ENCODE peak calls at places on chromosomes 6 and 20, in four cellular contexts. V is heart right ventricle; Y is CD8-positive, alpha-beta T cell; W is OCI-LY7. X is an unnamed sample. For H3K4me1 and H3K36me3, the result is how much of the 10 kb centered on the place peaks cover.

GRCh38 chr6:105592329-105592728 is 189.4 kb upstream of the PREP start:
- DNase-seq in V (no peak), Y (no peak), W (no peak), X (no peak)

GRCh38 chr6:6796818-6797217 is 208.3 kb downstream of the LY86 start:
- DNase-seq in V (no peak), Y (no peak), W (no peak), X (no peak)

GRCh38 chr6:31557443-31558317 is 10.3 kb downstream of the NFKBIL1 start:
- DNase-seq in Y (no peak), V (no peak), W (no peak), X (no peak)

GRCh38 chr6:43887340-43887858 is 117.4 kb downstream of the VEGFA start:
- DNase-seq in Y (no peak), V (no peak), W (no peak), X (no peak)

GRCh38 chr6:138004423-138005287 is 102.6 kb downstream of the PERP start:
- DNase-seq in W (peak), V (no peak), Y (no peak), X (no peak)

GRCh38 chr20:40980106-40980827 is 48.4 kb upstream of the TOP1 start:
- DNase-seq in Y (no peak), V (no peak), W (no peak), X (no peak)

GRCh38 chr6:150373260-150373701 is 4.5 kb downstream of the IYD start:
- DNase-seq in Y (no peak), W (no peak), V (peak), X (peak)

GRCh38 chr6:116557863-116558262 is 4.3 kb downstream of the CALHM4 start:
- DNase-seq in W (no peak), Y (no peak), V (no peak), X (no peak)

GRCh38 chr6:71394001-71394432 is 105.4 kb downstream of the OGFRL1 start:
- DNase-seq in V (no peak), Y (no peak), W (no peak), X (no peak)

GRCh38 chr6:27752038-27752885 is 159.9 kb downstream of the OR2B2 start:
- DNase-seq in Y (peak), V (peak), W (peak), X (no peak)

GRCh38 chr6:161836643-161837448 is 563.0 kb upstream of the AGPAT4 start:
- DNase-seq in V (no peak), W (no peak), Y (no peak), X (no peak)

GRCh38 chr20:20363449-20364015 is 4.4 kb upstream of the INSM1 start:
- DNase-seq in Y (no peak), W (no peak), V (no peak), X (no peak)

GRCh38 chr20:60223174-60223573 is 265.0 kb downstream of the CDH26 start:
- DNase-seq in Y (no peak), V (no peak), W (no peak), X (no peak)

GRCh38 chr6:27138837-27139752 is 108.4 kb upstream of the PRSS16 start:
- DNase-seq in W (peak), Y (peak), V (peak), X (no peak)

GRCh38 chr20:24544371-24544770 is 74.9 kb downstream of the SYNDIG1 start:
- DNase-seq in Y (no peak), W (no peak), V (no peak), X (no peak)

GRCh38 chr20:59207742-59208357 is 44.2 kb downstream of the ZNF831 start:
- DNase-seq in W (peak), V (peak), Y (peak), X (no peak)

GRCh38 chr20:41175201-41175651 is 37.9 kb downstream of the PLCG1 start:
- DNase-seq in Y (no peak), W (no peak), V (no peak), X (no peak)

GRCh38 chr6:26152226-26153101 is 65.2 kb downstream of the HFE start:
- DNase-seq in V (no peak), W (no peak), Y (no peak), X (no peak)

GRCh38 chr6:38209291-38209865 is 389.9 kb downstream of the ZFAND3 start:
- DNase-seq in V (no peak), W (no peak), Y (no peak), X (no peak)

GRCh38 chr20:7967199-7967844 is 27.1 kb upstream of the HAO1 start:
- DNase-seq in V (no peak), W (no peak), Y (no peak), X (no peak)

GRCh38 chr6:26043389-26044139 is 43.7 kb upstream of the HFE start:
- DNase-seq in Y (peak), V (peak), W (peak), X (peak)

GRCh38 chr6:170266061-170266825 is 24.6 kb downstream of the DLL1 start:
- DNase-seq in Y (no peak), V (no peak), W (no peak), X (no peak)

GRCh38 chr6:129105035-129105434 is 222.1 kb downstream of the LAMA2 start:
- DNase-seq in Y (no peak), V (no peak), W (no peak), X (no peak)

GRCh38 chr20:56716806-56717205 is 87.7 kb downstream of the TFAP2C start:
- DNase-seq in V (no peak), Y (no peak), W (no peak), X (no peak)

GRCh38 chr6:101089640-101090039 is 208.5 kb upstream of the ASCC3 start:
- DNase-seq in Y (no peak), V (no peak), W (no peak), X (no peak)

GRCh38 chr6:10000461-10000992 is 414.3 kb downstream of the TFAP2A start:
- DNase-seq in V (no peak), W (no peak), Y (no peak), X (no peak)

GRCh38 chr6:56799966-56800365 is 154.9 kb upstream of the BEND6 start:
- DNase-seq in V (no peak), Y (no peak), W (no peak), X (no peak)

GRCh38 chr20:44863661-44864060 is 21.8 kb upstream of the YWHAB start:
- DNase-seq in V (no peak), Y (no peak), W (no peak), X (no peak)

GRCh38 chr6:73421534-73421933 is 26.9 kb downstream of the DDX43 start:
- DNase-seq in W (no peak), Y (no peak), V (no peak), X (no peak)

GRCh38 chr6:118387921-118388701 is 160.0 kb upstream of the PLN start:
- DNase-seq in W (no peak), V (no peak), Y (no peak), X (no peak)

GRCh38 chr6:70547313-70547712 is 19.4 kb upstream of the SDHAF4 start:
- DNase-seq in Y (no peak), V (no peak), W (no peak), X (no peak)

GRCh38 chr6:166998256-166999144 is 697 bp upstream of the CEP43 start:
- DNase-seq in Y (peak), V (peak), W (no peak), X (peak)

GRCh38 chr6:2876210-2877056 is 26.7 kb downstream of the SERPINB9 start:
- DNase-seq in Y (no peak), W (peak), V (peak), X (no peak)
- H3K4me1 ChIP-seq in Y (half or more), W (half or more), V (under half), X (under half)

GRCh38 chr6:18555750-18556149 is 168.6 kb downstream of the RNF144B start:
- DNase-seq in V (no peak), Y (no peak), W (no peak), X (no peak)

GRCh38 chr6:18550119-18550518 is 163.0 kb downstream of the RNF144B start:
- DNase-seq in Y (no peak), W (no peak), V (no peak), X (no peak)

GRCh38 chr6:18545726-18546125 is 158.6 kb downstream of the RNF144B start:
- DNase-seq in V (no peak), W (no peak), Y (no peak), X (no peak)

GRCh38 chr6:18551228-18551627 is 164.1 kb downstream of the RNF144B start:
- DNase-seq in W (no peak), Y (no peak), V (no peak), X (no peak)
- H3K36me3 ChIP-seq in W (under half), Y (under half), V (under half), X (under half)

GRCh38 chr20:50141018-50141675 is 12.4 kb downstream of the PEDS1 start:
- DNase-seq in W (no peak), V (no peak), Y (no peak), X (no peak)

GRCh38 chr20:50141811-50142561 is 11.5 kb downstream of the PEDS1 start:
- DNase-seq in Y (no peak), V (no peak), W (no peak), X (no peak)

GRCh38 chr20:50144362-50144761 is 9.2 kb downstream of the PEDS1 start:
- DNase-seq in Y (no peak), V (no peak), W (no peak), X (peak)

GRCh38 chr20:50140339-50140859 is 13.1 kb downstream of the PEDS1 start:
- DNase-seq in W (no peak), Y (no peak), V (no peak), X (no peak)

GRCh38 chr20:50142812-50143211 is 10.7 kb downstream of the PEDS1 start:
- DNase-seq in W (no peak), V (no peak), Y (no peak), X (no peak)
- H3K4me1 ChIP-seq in W (under half), V (under half), Y (under half), X (under half)

GRCh38 chr20:32435449-32436107 is 77.4 kb downstream of the ASXL1 start:
- DNase-seq in W (no peak), Y (no peak), V (no peak), X (no peak)
- H3K36me3 ChIP-seq in W (half or more), Y (half or more), V (half or more), X (half or more)

DNA sequence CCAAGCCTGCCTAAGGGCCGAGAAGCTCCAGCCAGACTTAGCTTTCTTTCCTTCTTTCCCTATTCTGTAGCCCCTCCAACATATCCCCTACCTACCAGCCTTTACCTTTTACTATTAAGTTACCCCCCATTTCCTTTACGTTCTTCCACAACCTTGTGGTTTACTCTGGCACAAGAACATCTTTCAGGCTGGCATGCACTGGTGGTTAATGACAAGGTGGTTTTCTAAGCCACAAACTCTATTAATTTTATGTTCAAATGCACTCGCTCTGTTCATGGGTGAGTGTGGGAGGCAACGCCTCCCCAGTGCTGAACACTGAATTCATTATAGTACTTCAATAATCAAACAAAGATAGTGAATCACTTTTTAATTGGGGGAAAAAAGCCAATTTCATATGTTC is 64.4 kb downstream of the TRERF1 start:
- DNase-seq in Y (peak), W (no peak), V (no peak), X (no peak)
- H3K4me1 ChIP-seq in Y (half or more), W (under half), V (under half), X (under half)

GRCh38 chr20:48958743-48959142 is 37.2 kb downstream of the ARFGEF2 start:
- DNase-seq in W (no peak), V (no peak), Y (no peak), X (no peak)

GRCh38 chr20:48956052-48956451 is 34.5 kb downstream of the ARFGEF2 start:
- DNase-seq in V (no peak), W (no peak), Y (no peak), X (no peak)

GRCh38 chr20:48957053-48957481 is 35.6 kb downstream of the ARFGEF2 start:
- DNase-seq in Y (no peak), V (no peak), W (no peak), X (no peak)

GRCh38 chr20:48959902-48960550 is 38.5 kb downstream of the ARFGEF2 start:
- DNase-seq in W (no peak), V (no peak), Y (no peak), X (no peak)

GRCh38 chr20:48957521-48957920 is 36.0 kb downstream of the ARFGEF2 start:
- DNase-seq in W (no peak), V (no peak), Y (no peak), X (no peak)
- H3K36me3 ChIP-seq in W (half or more), V (half or more), Y (under half), X (half or more)

DNA sequence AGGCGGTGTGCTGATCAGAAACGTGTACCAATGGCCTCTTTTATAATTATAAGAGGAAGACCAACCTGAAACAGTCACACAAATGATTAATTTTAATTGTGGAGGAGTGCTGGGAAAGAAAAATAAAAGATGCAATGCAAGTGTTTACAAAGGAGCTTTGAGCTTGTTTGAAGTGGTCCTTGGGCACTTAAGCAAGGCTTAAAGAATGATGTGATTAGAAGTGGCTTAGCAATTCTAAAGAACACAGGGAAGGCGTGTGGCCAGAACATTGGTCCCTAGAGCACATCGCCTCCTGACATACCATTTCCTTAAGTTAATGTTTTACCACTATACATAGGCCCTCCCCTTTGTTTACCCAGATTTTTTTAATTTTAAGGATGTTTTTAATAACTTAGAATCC is 26.1 kb downstream of the PTPN1 start:
- DNase-seq in V (no peak), Y (no peak), W (no peak), X (no peak)
- H3K4me1 ChIP-seq in V (under half), Y (under half), W (under half), X (under half)

GRCh38 chr20:37755665-37756064 is 61.8 kb downstream of the CTNNBL1 start:
- DNase-seq in V (peak), W (no peak), Y (no peak), X (no peak)
- H3K36me3 ChIP-seq in V (half or more), W (under half), Y (under half), X (under half)

GRCh38 chr20:11158589-11158988 is 484.8 kb upstream of the JAG1 start:
- DNase-seq in Y (no peak), V (no peak), W (no peak), X (no peak)

GRCh38 chr20:11156922-11157321 is 483.1 kb upstream of the JAG1 start:
- DNase-seq in Y (no peak), W (no peak), V (no peak), X (no peak)

GRCh38 chr20:11153819-11154218 is 480.0 kb upstream of the JAG1 start:
- DNase-seq in Y (no peak), V (no peak), W (no peak), X (no peak)

GRCh38 chr20:11158146-11158545 is 484.3 kb upstream of the JAG1 start:
- DNase-seq in Y (no peak), W (no peak), V (no peak), X (no peak)

GRCh38 chr20:11155156-11155805 is 481.5 kb upstream of the JAG1 start:
- DNase-seq in W (no peak), V (no peak), Y (no peak), X (no peak)
- H3K4me1 ChIP-seq in W (under half), V (under half), Y (under half), X (under half)

DNA sequence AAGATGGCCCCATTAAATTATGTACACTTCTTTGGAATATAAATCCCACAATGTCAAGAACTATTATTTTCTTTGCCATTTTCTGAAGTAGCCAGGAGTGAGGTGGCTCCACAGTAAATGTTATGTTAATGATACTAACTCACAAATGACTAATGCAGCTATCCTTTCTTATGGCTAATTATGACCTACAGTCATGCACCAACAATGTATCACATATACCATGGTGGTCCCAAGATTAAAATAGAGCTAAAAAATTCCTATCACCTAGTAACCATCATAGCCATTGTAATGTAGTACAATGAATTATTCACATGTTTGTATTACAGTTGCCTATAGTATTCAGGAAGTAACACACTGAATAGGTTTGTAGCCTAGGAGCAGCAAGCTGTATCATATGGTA is 15.4 kb downstream of the ECHDC1 start:
- DNase-seq in Y (no peak), W (no peak), V (no peak), X (no peak)
- H3K36me3 ChIP-seq in Y (under half), W (under half), V (half or more), X (under half)